ENCODE peak calls at places on chromosomes 11 and 22, in six cellular contexts. K is naive thymus-derived CD8-positive, alpha-beta T cell; E is choroid plexus epithelial cell; X is OCI-LY7; F is lung; I is RKO. Z is an unnamed sample.

GRCh38 chr22:23533328-23533762 is 46.7 kb downstream of the IGLL1 start:
- DNase-seq in I (peak), F (no peak), K (no peak), X (peak), E (peak), Z (no peak)

GRCh38 chr22:38317237-38317994 is at the start of gene CSNK1E:
- DNase-seq in E (peak), X (peak), K (peak), F (peak), I (peak), Z (peak)

GRCh38 chr22:50507421-50507990 is at the start of gene LMF2:
- DNase-seq in K (peak), I (peak), X (peak), E (no peak), F (peak), Z (peak)

GRCh38 chr11:2258501-2259465 is 11.6 kb downstream of the ASCL2 start:
- DNase-seq in E (no peak), X (no peak), F (no peak), I (no peak), K (no peak), Z (no peak)

GRCh38 chr22:48853627-48854240 is 973.9 kb downstream of the BRD1 start:
- DNase-seq in E (no peak), F (no peak), X (no peak), I (no peak), K (no peak), Z (no peak)

GRCh38 chr11:27401760-27402316 is 38.8 kb upstream of the CCDC34 start:
- DNase-seq in I (no peak), E (no peak), K (no peak), F (no peak), X (no peak), Z (no peak)

GRCh38 chr11:127926721-127927120 is 660.6 kb downstream of the ETS1 start:
- DNase-seq in E (no peak), K (no peak), I (no peak), F (no peak), X (no peak), Z (no peak)

GRCh38 chr11:102287963-102288744 is 29.1 kb upstream of the BIRC3 start:
- DNase-seq in K (peak), F (peak), I (peak), X (peak), E (peak), Z (no peak)

GRCh38 chr22:36546932-36547331 is 18.0 kb upstream of the EIF3D start:
- DNase-seq in X (no peak), I (peak), K (no peak), F (no peak), E (peak), Z (no peak)

GRCh38 chr22:47918936-47919505 is 1156.6 kb downstream of the TBC1D22A start:
- DNase-seq in I (no peak), E (no peak), X (peak), F (no peak), K (no peak), Z (no peak)

GRCh38 chr11:131145806-131146205 is 224.6 kb upstream of the NTM start:
- DNase-seq in F (no peak), K (no peak), X (no peak), I (no peak), E (no peak), Z (no peak)

GRCh38 chr11:111604392-111605009 is 2.3 kb downstream of the SIK2 start:
- DNase-seq in F (no peak), I (peak), E (peak), X (peak), K (no peak), Z (no peak)

GRCh38 chr22:35708917-35709316 is 8.8 kb upstream of the APOL5 start:
- DNase-seq in K (no peak), I (no peak), E (no peak), X (no peak), F (no peak), Z (no peak)

GRCh38 chr11:121393855-121394254 is 58.3 kb upstream of the SORL1 start:
- DNase-seq in I (no peak), F (no peak), E (no peak), X (no peak), K (no peak), Z (no peak)

GRCh38 chr22:46604306-46604690 is 15.9 kb upstream of the GRAMD4 start:
- DNase-seq in K (no peak), I (no peak), F (no peak), X (no peak), E (peak), Z (no peak)

GRCh38 chr11:68099474-68100405 is 21.4 kb downstream of the CHKA start:
- DNase-seq in K (peak), F (peak), E (peak), I (no peak), X (peak), Z (no peak)

GRCh38 chr22:45240137-45240809 is 421 bp downstream of the KIAA0930 start:
- DNase-seq in E (peak), X (peak), I (peak), K (no peak), F (no peak), Z (peak)

GRCh38 chr22:30989473-30989872 is 20.4 kb downstream of the TUG1 start:
- DNase-seq in X (no peak), E (no peak), I (no peak), K (no peak), F (no peak), Z (no peak)

GRCh38 chr22:39962071-39962470 is 1.9 kb downstream of the TMA7B start:
- DNase-seq in F (no peak), E (no peak), X (no peak), I (no peak), K (no peak), Z (no peak)

GRCh38 chr11:63020671-63021255 is 5.1 kb upstream of the SLC22A8 start:
- DNase-seq in X (no peak), I (no peak), E (no peak), F (no peak), K (no peak), Z (no peak)

GRCh38 chr11:30568933-30569332 is 17.2 kb downstream of the MPPED2 start:
- DNase-seq in K (no peak), X (no peak), F (no peak), E (no peak), I (no peak), Z (no peak)

GRCh38 chr22:23969071-23969470 is 2.4 kb downstream of the DDTL start:
- DNase-seq in K (no peak), E (no peak), X (no peak), I (no peak), F (no peak), Z (no peak)

GRCh38 chr22:27715078-27715477 is 86.5 kb downstream of the MN1 start:
- DNase-seq in I (no peak), E (peak), K (no peak), X (no peak), F (no peak), Z (no peak)

Z was measured in activated B cell treated with CpG ODN at 0.5 μM for 24 hours.